ENCODE peak calls at places on chromosomes 6 and 20, in nine cellular contexts. J is Kasumi-1, K is adipocyte, E is NCI-H2171 treated with DMSO at 0.1 percent for 48 hours, O is GM04504, U is retina, Y is HEK293T, R is H9, Z is mesothelial cell of epicardium. P is an unnamed sample.

GRCh38 chr6:48535569-48535968 is 424.6 kb upstream of the PTCHD4 start:
- DNase-seq in J (peak), K (peak), E (no peak), O (peak), U (no peak), Y (no peak), R (no peak), Z (no peak), P (no peak)

GRCh38 chr20:47843886-47844567 is 58.7 kb upstream of the SULF2 start:
- DNase-seq in J (no peak), K (no peak), E (no peak), O (no peak), U (no peak), Y (no peak), R (no peak), Z (no peak), P (no peak)

GRCh38 chr6:69232506-69233194 is 564.2 kb downstream of the LMBRD1 start:
- DNase-seq in J (peak), K (peak), E (no peak), O (peak), U (peak), Y (peak), R (peak), Z (peak), P (no peak)

GRCh38 chr6:111258615-111259088 is 171.3 kb downstream of the SLC16A10 start:
- DNase-seq in J (no peak), K (no peak), E (no peak), O (no peak), U (no peak), Y (no peak), R (no peak), Z (no peak), P (no peak)

GRCh38 chr6:91710356-91710755 is 1123.5 kb upstream of the MAP3K7 start:
- DNase-seq in J (no peak), K (no peak), E (no peak), O (no peak), U (no peak), Y (no peak), R (no peak), Z (no peak), P (no peak)

GRCh38 chr6:74001091-74001490 is 305.1 kb downstream of the CD109 start:
- DNase-seq in J (no peak), K (no peak), E (no peak), O (peak), U (no peak), Y (no peak), R (no peak), Z (no peak), P (no peak)

GRCh38 chr20:3935295-3935955 is 46.2 kb downstream of the PANK2 start:
- DNase-seq in J (no peak), K (no peak), E (peak), O (peak), U (no peak), Y (no peak), R (no peak), Z (no peak), P (no peak)

GRCh38 chr6:85459224-85459901 is 9.5 kb downstream of the NT5E start:
- DNase-seq in J (no peak), K (peak), E (no peak), O (peak), U (no peak), Y (no peak), R (no peak), Z (no peak), P (no peak)

GRCh38 chr20:52083627-52084232 is 107.8 kb downstream of the ZFP64 start:
- DNase-seq in J (peak), K (peak), E (peak), O (peak), U (peak), Y (peak), R (peak), Z (no peak), P (no peak)

GRCh38 chr20:4765681-4766080 is 44.0 kb downstream of the PRND start:
- DNase-seq in J (no peak), K (no peak), E (no peak), O (no peak), U (no peak), Y (no peak), R (no peak), Z (no peak), P (no peak)

GRCh38 chr6:37276916-37277509 is 19.1 kb upstream of the TMEM217 start:
- DNase-seq in J (no peak), K (no peak), E (no peak), O (no peak), U (no peak), Y (no peak), R (no peak), Z (no peak), P (no peak)

GRCh38 chr6:89117285-89118108 is at the start of gene SRSF12:
- DNase-seq in J (peak), K (peak), E (peak), O (no peak), U (peak), Y (peak), R (peak), Z (peak), P (no peak)